ENCODE peak calls at places on chromosomes 13 and 19, in seven cellular contexts. One of them, this sample, is unnamed.
A peak's percentile ranks its signal among the peaks of the same experiment; 100 is the strongest.

GRCh38 chr19:8149261-8150094 is at the start of gene FBN3:
- DNase-seq in fibroblast of the aortic adventitia: no peak
- DNase-seq in nephron progenitor cell: peak; percentile 72
- DNase-seq in hepatic stellate cell: no peak
- DNase-seq in activated CD4-positive, alpha-beta T cell treated with anti-CD3 and anti-CD28 coated beads for 48 hours: no peak
- DNase-seq in left ventricle myocardium inferior: no peak
- DNase-seq in NCI-H2081: no peak
- DNase-seq in this sample: no peak

GRCh38 chr19:38434549-38435051 is 1.1 kb downstream of the RYR1 start:
- DNase-seq in fibroblast of the aortic adventitia: no peak
- DNase-seq in nephron progenitor cell: peak; percentile 85
- DNase-seq in hepatic stellate cell: no peak
- DNase-seq in activated CD4-positive, alpha-beta T cell treated with anti-CD3 and anti-CD28 coated beads for 48 hours: no peak
- DNase-seq in left ventricle myocardium inferior: peak; percentile 48
- DNase-seq in NCI-H2081: no peak
- DNase-seq in this sample: no peak

GRCh38 chr13:50358221-50358620 is 343.0 kb downstream of the KCNRG start:
- DNase-seq in fibroblast of the aortic adventitia: peak; percentile 28
- DNase-seq in nephron progenitor cell: no peak
- DNase-seq in hepatic stellate cell: no peak
- DNase-seq in activated CD4-positive, alpha-beta T cell treated with anti-CD3 and anti-CD28 coated beads for 48 hours: no peak
- DNase-seq in left ventricle myocardium inferior: no peak
- DNase-seq in NCI-H2081: no peak
- DNase-seq in this sample: no peak

GRCh38 chr13:44402902-44403719 is 29.5 kb downstream of the SERP2 start:
- DNase-seq in fibroblast of the aortic adventitia: no peak
- DNase-seq in nephron progenitor cell: no peak
- DNase-seq in hepatic stellate cell: no peak
- DNase-seq in activated CD4-positive, alpha-beta T cell treated with anti-CD3 and anti-CD28 coated beads for 48 hours: no peak
- DNase-seq in left ventricle myocardium inferior: no peak
- DNase-seq in NCI-H2081: peak; percentile 37
- DNase-seq in this sample: no peak

GRCh38 chr13:74027161-74027779 is 106.9 kb downstream of the KLF12 start:
- DNase-seq in fibroblast of the aortic adventitia: no peak
- DNase-seq in nephron progenitor cell: no peak
- DNase-seq in hepatic stellate cell: no peak
- DNase-seq in activated CD4-positive, alpha-beta T cell treated with anti-CD3 and anti-CD28 coated beads for 48 hours: no peak
- DNase-seq in left ventricle myocardium inferior: no peak
- DNase-seq in NCI-H2081: no peak
- DNase-seq in this sample: no peak

GRCh38 chr19:5567360-5567970 is at the start of gene TINCR:
- DNase-seq in fibroblast of the aortic adventitia: no peak
- DNase-seq in nephron progenitor cell: peak; percentile 70
- DNase-seq in hepatic stellate cell: no peak
- DNase-seq in activated CD4-positive, alpha-beta T cell treated with anti-CD3 and anti-CD28 coated beads for 48 hours: no peak
- DNase-seq in left ventricle myocardium inferior: no peak
- DNase-seq in NCI-H2081: no peak
- DNase-seq in this sample: no peak

GRCh38 chr13:74825170-74825948 is 656.6 kb downstream of the TBC1D4 start:
- DNase-seq in fibroblast of the aortic adventitia: peak; percentile 72
- DNase-seq in nephron progenitor cell: no peak
- DNase-seq in hepatic stellate cell: peak; percentile 14
- DNase-seq in activated CD4-positive, alpha-beta T cell treated with anti-CD3 and anti-CD28 coated beads for 48 hours: no peak
- DNase-seq in left ventricle myocardium inferior: no peak
- DNase-seq in NCI-H2081: no peak
- DNase-seq in this sample: peak; percentile 88

GRCh38 chr19:1817553-1818179 is 5.6 kb upstream of the ATP8B3 start:
- DNase-seq in fibroblast of the aortic adventitia: no peak
- DNase-seq in nephron progenitor cell: no peak
- DNase-seq in hepatic stellate cell: no peak
- DNase-seq in activated CD4-positive, alpha-beta T cell treated with anti-CD3 and anti-CD28 coated beads for 48 hours: no peak
- DNase-seq in left ventricle myocardium inferior: peak; percentile 45
- DNase-seq in NCI-H2081: no peak
- DNase-seq in this sample: no peak

GRCh38 chr19:16814526-16815100 is 14.6 kb upstream of the SIN3B start:
- DNase-seq in fibroblast of the aortic adventitia: peak; percentile 52
- DNase-seq in nephron progenitor cell: no peak
- DNase-seq in hepatic stellate cell: no peak
- DNase-seq in activated CD4-positive, alpha-beta T cell treated with anti-CD3 and anti-CD28 coated beads for 48 hours: no peak
- DNase-seq in left ventricle myocardium inferior: no peak
- DNase-seq in NCI-H2081: peak; percentile 3
- DNase-seq in this sample: no peak

GRCh38 chr19:6271721-6272410 is 7.9 kb downstream of the MLLT1 start:
- DNase-seq in fibroblast of the aortic adventitia: peak; percentile 97
- DNase-seq in nephron progenitor cell: no peak
- DNase-seq in hepatic stellate cell: peak; percentile 91
- DNase-seq in activated CD4-positive, alpha-beta T cell treated with anti-CD3 and anti-CD28 coated beads for 48 hours: no peak
- DNase-seq in left ventricle myocardium inferior: peak; percentile 93
- DNase-seq in NCI-H2081: peak; percentile 71
- DNase-seq in this sample: no peak

GRCh38 chr13:105139380-105140285 is 1395.8 kb downstream of the EFNB2 start:
- DNase-seq in fibroblast of the aortic adventitia: peak; percentile 0
- DNase-seq in nephron progenitor cell: no peak
- DNase-seq in hepatic stellate cell: peak; percentile 13
- DNase-seq in activated CD4-positive, alpha-beta T cell treated with anti-CD3 and anti-CD28 coated beads for 48 hours: peak; percentile 70
- DNase-seq in left ventricle myocardium inferior: peak; percentile 26
- DNase-seq in NCI-H2081: peak; percentile 83
- DNase-seq in this sample: no peak

GRCh38 chr19:8580710-8581281 is 3.6 kb upstream of the MYO1F start:
- DNase-seq in fibroblast of the aortic adventitia: peak; percentile 76
- DNase-seq in nephron progenitor cell: peak; percentile 92
- DNase-seq in hepatic stellate cell: peak; percentile 75
- DNase-seq in activated CD4-positive, alpha-beta T cell treated with anti-CD3 and anti-CD28 coated beads for 48 hours: peak; percentile 90
- DNase-seq in left ventricle myocardium inferior: peak; percentile 80
- DNase-seq in NCI-H2081: peak; percentile 43
- DNase-seq in this sample: peak; percentile 53

This sample was measured in HCEC 1CT.